ENCODE peak calls at places on chromosomes 7 and 10, in five cellular contexts. N, B, Q, S and M are unnamed samples.

GRCh38 chr7:123624527-123625183 is 23.0 kb downstream of the ASB15 start:
- DNase-seq in N (no peak), B (no peak), Q (peak), S (peak), M (peak)

GRCh38 chr7:97024209-97025129 is at the start of gene DLX5:
- DNase-seq in N (no peak), B (peak), Q (no peak), S (peak), M (peak)

GRCh38 chr7:36487756-36488336 is 98.2 kb downstream of the ANLN start:
- DNase-seq in N (peak), B (peak), Q (no peak), S (peak), M (no peak)

GRCh38 chr7:15461576-15461975 is 100.2 kb downstream of the AGMO start:
- DNase-seq in N (peak), B (no peak), Q (no peak), S (no peak), M (no peak)

GRCh38 chr7:111074772-111075152 is 16.2 kb upstream of the LRRN3 start:
- DNase-seq in N (no peak), B (no peak), Q (no peak), S (no peak), M (no peak)

GRCh38 chr10:127872011-127872741 is 20.6 kb downstream of the CLRN3 start:
- DNase-seq in N (no peak), B (no peak), Q (no peak), S (no peak), M (no peak)

GRCh38 chr7:17560516-17560915 is 262.1 kb downstream of the AHR start:
- DNase-seq in N (no peak), B (no peak), Q (no peak), S (no peak), M (no peak)

GRCh38 chr7:73429218-73429617 is 4.4 kb upstream of the FZD9 start:
- DNase-seq in N (no peak), B (peak), Q (no peak), S (no peak), M (peak)

GRCh38 chr10:113356794-113357687 is 195.8 kb upstream of the HABP2 start:
- DNase-seq in N (no peak), B (no peak), Q (no peak), S (no peak), M (no peak)

GRCh38 chr10:27716521-27716920 is 29.1 kb downstream of the MKX start:
- DNase-seq in N (no peak), B (no peak), Q (no peak), S (no peak), M (no peak)

GRCh38 chr10:113493195-113493594 is 59.7 kb upstream of the HABP2 start:
- DNase-seq in N (no peak), B (no peak), Q (no peak), S (peak), M (no peak)

GRCh38 chr7:154832557-154833138 is 170.3 kb downstream of the PAXIP1 start:
- DNase-seq in N (peak), B (peak), Q (no peak), S (peak), M (peak)

GRCh38 chr10:4845766-4846165 is 19.8 kb downstream of the AKR1E2 start:
- DNase-seq in N (no peak), B (no peak), Q (no peak), S (no peak), M (no peak)

GRCh38 chr10:42875792-42876191 is 93.2 kb downstream of the BMS1 start:
- DNase-seq in N (peak), B (no peak), Q (no peak), S (peak), M (no peak)

GRCh38 chr7:28483868-28484267 is 71.5 kb downstream of the CREB5 start:
- DNase-seq in N (no peak), B (no peak), Q (no peak), S (peak), M (no peak)

GRCh38 chr10:51915031-51915542 is 215.7 kb upstream of the CSTF2T start:
- DNase-seq in N (no peak), B (no peak), Q (peak), S (peak), M (peak)

GRCh38 chr7:876972-877311 is 588 bp downstream of the GET4 start:
- DNase-seq in N (peak), B (peak), Q (no peak), S (peak), M (no peak)

GRCh38 chr10:56537984-56538383 is 176.9 kb upstream of the ZWINT start:
- DNase-seq in N (peak), B (no peak), Q (no peak), S (peak), M (no peak)

GRCh38 chr10:95312264-95312663 is 21.5 kb upstream of the PDLIM1 start:
- DNase-seq in N (no peak), B (no peak), Q (no peak), S (no peak), M (no peak)

GRCh38 chr10:34759161-34759836 is 55.8 kb downstream of the PARD3 start:
- DNase-seq in N (no peak), B (no peak), Q (no peak), S (peak), M (no peak)

GRCh38 chr7:96700516-96700915 is 9.1 kb downstream of the SEM1 start:
- DNase-seq in N (no peak), B (no peak), Q (no peak), S (no peak), M (no peak)

GRCh38 chr7:1854521-1855395 is 184.7 kb downstream of the ELFN1 start:
- DNase-seq in N (no peak), B (no peak), Q (no peak), S (no peak), M (peak)

GRCh38 chr7:100969066-100969615 is at the start of gene MUC12:
- DNase-seq in N (no peak), B (no peak), Q (no peak), S (no peak), M (no peak)

GRCh38 chr10:43292745-43293676 is 26.1 kb upstream of the RASGEF1A start:
- DNase-seq in N (peak), B (peak), Q (no peak), S (peak), M (peak)

GRCh38 chr10:34200355-34200901 is 614.7 kb downstream of the PARD3 start:
- DNase-seq in N (peak), B (no peak), Q (no peak), S (no peak), M (no peak)

GRCh38 chr10:124221356-124222297 is 128.2 kb upstream of the CHST15 start:
- DNase-seq in N (peak), B (no peak), Q (no peak), S (no peak), M (no peak)

GRCh38 chr10:88254091-88254490 is 329.0 kb downstream of the RNLS start:
- DNase-seq in N (peak), B (no peak), Q (no peak), S (no peak), M (no peak)

GRCh38 chr7:128845475-128845874 is 15.3 kb downstream of the FLNC start:
- DNase-seq in N (no peak), B (no peak), Q (no peak), S (no peak), M (no peak)

GRCh38 chr7:92758796-92759431 is 77.5 kb downstream of the CDK6 start:
- DNase-seq in N (no peak), B (no peak), Q (no peak), S (no peak), M (no peak)

GRCh38 chr10:52918714-52919316 is 146.2 kb upstream of the MBL2 start:
- DNase-seq in N (no peak), B (no peak), Q (no peak), S (no peak), M (no peak)

GRCh38 chr7:140059288-140060242 is 3.2 kb downstream of the PARP12 start:
- DNase-seq in N (peak), B (no peak), Q (no peak), S (peak), M (no peak)

GRCh38 chr7:48924433-48924832 is at the start of gene CDC14C:
- DNase-seq in N (no peak), B (no peak), Q (no peak), S (no peak), M (no peak)

GRCh38 chr7:2710256-2710655 is 22.3 kb downstream of the AMZ1 start:
- DNase-seq in N (no peak), B (no peak), Q (no peak), S (no peak), M (no peak)

GRCh38 chr10:122461367-122461728 is at the start of gene HTRA1:
- DNase-seq in N (peak), B (peak), Q (no peak), S (peak), M (peak)

GRCh38 chr7:80136276-80137045 is 1.8 kb downstream of the GNAI1 start:
- DNase-seq in N (peak), B (no peak), Q (no peak), S (peak), M (no peak)

GRCh38 chr10:81995254-81995653 is 120.3 kb downstream of the NRG3 start:
- DNase-seq in N (no peak), B (peak), Q (no peak), S (no peak), M (no peak)

GRCh38 chr7:148327379-148327778 is 263.2 kb upstream of the C7orf33 start:
- DNase-seq in N (peak), B (no peak), Q (no peak), S (peak), M (no peak)

GRCh38 chr7:99260395-99260794 is 12.2 kb upstream of the MYH16 start:
- DNase-seq in N (no peak), B (no peak), Q (no peak), S (no peak), M (no peak)
- H2BK12ac ChIP-seq in N (no peak), B (no peak), Q (no peak), S (no peak), M (no peak)

DNA sequence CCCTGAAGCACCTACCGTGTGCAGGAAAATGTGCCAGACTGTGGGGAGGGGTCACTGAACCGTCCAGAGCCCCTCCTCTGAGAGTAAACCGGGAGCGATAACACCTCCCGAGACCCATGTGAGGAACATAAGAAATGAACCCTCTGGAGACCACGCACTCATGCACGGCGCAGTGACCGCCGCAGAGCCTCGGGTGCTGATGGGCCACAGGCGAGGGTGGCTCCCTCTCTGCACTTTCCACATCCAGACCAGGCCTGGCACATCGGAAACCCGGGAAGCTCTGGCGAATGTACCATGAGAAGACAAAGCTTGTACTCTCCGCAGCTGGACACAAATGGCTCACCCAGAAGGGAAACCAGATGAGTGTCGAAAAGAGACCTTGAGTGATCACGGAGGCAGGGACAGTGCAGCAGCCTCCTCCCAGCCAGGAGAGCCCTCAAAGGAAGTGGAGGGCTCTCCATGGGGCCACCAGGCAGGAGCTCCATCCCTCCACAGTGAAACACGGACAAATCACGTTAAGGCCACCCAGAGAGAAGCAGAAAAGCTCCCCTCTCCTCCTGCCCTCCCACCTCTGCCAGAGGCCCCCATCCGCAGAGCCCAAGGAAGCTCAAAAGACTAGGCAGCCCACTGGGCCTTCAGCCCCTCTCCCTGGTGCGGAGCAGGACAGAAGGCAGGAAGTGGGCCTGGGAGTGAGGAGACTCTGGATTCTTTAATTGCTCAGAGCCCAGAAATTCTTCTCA is 178.1 kb upstream of the PPP2R2D start:
- DNase-seq in N (no peak), B (no peak), Q (no peak), S (no peak), M (peak)
- H2BK12ac ChIP-seq in N (no peak), B (no peak), Q (no peak), S (no peak), M (no peak)

DNA sequence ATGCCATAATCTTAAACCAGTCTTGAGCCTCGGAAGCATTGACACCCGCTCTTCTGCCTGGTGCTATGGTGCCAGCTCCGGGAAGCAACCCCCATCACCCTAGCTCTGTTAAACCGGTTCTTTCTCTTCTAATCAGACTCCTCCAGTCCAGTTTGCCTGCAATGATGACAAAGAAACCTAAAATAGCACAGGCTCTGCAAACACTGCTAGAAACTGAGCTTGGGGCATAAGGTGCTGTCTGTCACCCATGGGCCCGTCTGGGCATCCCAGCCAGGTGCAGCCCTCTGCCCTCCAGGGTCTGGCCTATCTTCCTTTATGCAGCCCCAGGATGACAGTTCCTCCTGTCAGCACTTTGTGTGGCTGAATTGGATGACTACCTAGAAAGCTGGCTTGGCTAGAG is 14.2 kb upstream of the CAMK2G start:
- DNase-seq in N (peak), B (no peak), Q (no peak), S (peak), M (no peak)
- H2BK12ac ChIP-seq in N (peak), B (no peak), Q (peak), S (peak), M (no peak)

GRCh38 chr10:87054373-87055295 is 34.5 kb downstream of the FAM25A start:
- DNase-seq in N (peak), B (peak), Q (no peak), S (peak), M (no peak)

GRCh38 chr10:87059401-87059800 is 35.2 kb downstream of the GLUD1 start:
- DNase-seq in N (no peak), B (no peak), Q (no peak), S (peak), M (no peak)

GRCh38 chr10:87053577-87054181 is 33.6 kb downstream of the FAM25A start:
- DNase-seq in N (peak), B (no peak), Q (no peak), S (no peak), M (no peak)

GRCh38 chr10:87060280-87060928 is 34.2 kb downstream of the GLUD1 start:
- DNase-seq in N (no peak), B (no peak), Q (no peak), S (no peak), M (no peak)

DNA sequence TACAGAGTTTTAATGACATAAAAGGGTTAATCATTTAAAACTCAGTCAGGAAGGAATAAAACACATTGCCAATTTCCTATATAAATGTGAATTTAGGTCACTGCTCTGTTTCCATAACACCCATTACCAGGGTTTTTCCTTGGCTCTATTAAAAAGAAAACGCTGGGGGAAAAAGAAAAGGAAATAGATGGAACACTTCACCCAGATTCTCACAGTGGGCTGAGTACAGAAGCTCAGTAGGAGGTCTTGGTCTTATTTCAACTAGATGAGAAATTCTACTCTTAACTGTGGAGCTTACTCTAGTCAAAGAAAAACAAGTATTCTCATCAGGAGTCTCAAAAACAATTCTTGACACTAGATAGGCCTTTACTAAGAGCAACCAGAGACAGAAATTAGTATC is 36.5 kb downstream of the GLUD1 start:
- DNase-seq in N (no peak), B (no peak), Q (no peak), S (no peak), M (no peak)
- H2BK12ac ChIP-seq in N (no peak), B (no peak), Q (no peak), S (no peak), M (no peak)